ENCODE peak calls at places on chromosomes 11 and 22, in nine cellular contexts. Y is iris pigment epithelial cell; R is NAMALWA; A is activated T-helper 1 cell treated with anti-CD3 and anti-CD28 coated beads, Interleukin-2, amount 50 U/mL, for 16 hours; F is A549; K is activated T-cell treated with anti-CD3 and anti-CD28 coated beads, Interleukin-2, amount 50 U/mL, for 72 hours; L is head of caudate nucleus; P is fibroblast of mammary gland; T is sigmoid colon. G is an unnamed sample.

GRCh38 chr11:19508166-19508565 is 204.5 kb upstream of the NAV2 start:
- DNase-seq in L (no peak), P (peak; percentile 85), F (peak; percentile 74), T (no peak), K (no peak), Y (no peak), R (no peak), A (no peak), G (peak; percentile 15)

GRCh38 chr11:65041206-65042035 is at the start of gene SAC3D1:
- DNase-seq in R (no peak), P (peak; percentile 31), A (peak; percentile 52), K (peak; percentile 77), Y (no peak), L (peak; percentile 38), T (no peak), F (peak; percentile 55), G (peak; percentile 28)

GRCh38 chr11:44604171-44604581 is 38.7 kb downstream of the CD82 start:
- DNase-seq in Y (no peak), T (no peak), L (no peak), K (no peak), F (no peak), R (peak; percentile 29), A (no peak), P (no peak), G (no peak)

GRCh38 chr22:37044634-37045625 is 6.6 kb upstream of the KCTD17 start:
- DNase-seq in R (no peak), P (no peak), A (no peak), L (no peak), K (no peak), Y (no peak), F (no peak), T (no peak), G (no peak)

GRCh38 chr11:73275381-73275750 is 3.2 kb downstream of the P2RY6 start:
- DNase-seq in T (peak; percentile 46), L (no peak), P (no peak), K (no peak), F (no peak), Y (no peak), A (no peak), R (no peak), G (no peak)

GRCh38 chr11:121763526-121763925 is 310.8 kb upstream of the SORL1-AS1 start:
- DNase-seq in P (no peak), A (no peak), L (no peak), K (no peak), F (no peak), Y (no peak), T (no peak), R (peak; percentile 3), G (no peak)

GRCh38 chr11:122717264-122717867 is 61.8 kb downstream of the UBASH3B start:
- DNase-seq in L (no peak), A (no peak), R (peak; percentile 72), K (peak; percentile 61), F (no peak), T (no peak), Y (no peak), P (no peak), G (no peak)

GRCh38 chr11:123430736-123431356 is 777 bp downstream of the GRAMD1B start:
- DNase-seq in Y (peak; percentile 45), R (no peak), L (peak; percentile 62), F (peak; percentile 49), P (no peak), T (peak; percentile 78), K (peak; percentile 79), A (peak; percentile 19), G (no peak)

GRCh38 chr11:95895815-95896214 is 28.1 kb downstream of the MTMR2 start:
- DNase-seq in A (no peak), R (no peak), T (no peak), K (no peak), P (no peak), L (no peak), Y (no peak), F (no peak), G (no peak)

GRCh38 chr11:16406226-16406625 is 49.9 kb upstream of the SOX6 start:
- DNase-seq in P (no peak), T (no peak), K (no peak), F (no peak), L (no peak), R (no peak), A (no peak), Y (no peak), G (no peak)

GRCh38 chr11:82229346-82229745 is 504.3 kb downstream of the FAM181B start:
- DNase-seq in Y (peak; percentile 2), F (no peak), L (no peak), A (no peak), K (no peak), R (peak; percentile 60), T (no peak), P (peak; percentile 28), G (no peak)

GRCh38 chr11:72860010-72860409 is 45.8 kb downstream of the ATG16L2 start:
- DNase-seq in L (no peak), Y (no peak), A (no peak), T (no peak), P (no peak), R (no peak), F (no peak), K (no peak), G (no peak)

GRCh38 chr22:39103431-39103830 is 6.4 kb downstream of the APOBEC3H start:
- DNase-seq in L (no peak), Y (no peak), R (no peak), F (no peak), K (no peak), A (no peak), T (no peak), P (no peak), G (no peak)

GRCh38 chr11:104547996-104548661 is 350.1 kb downstream of the CASP12 start:
- DNase-seq in P (peak; percentile 58), T (no peak), Y (peak; percentile 77), A (no peak), R (peak; percentile 17), F (no peak), K (no peak), L (no peak), G (peak; percentile 89)

GRCh38 chr11:70048279-70049024 is 29.7 kb upstream of the ANO1 start:
- DNase-seq in T (no peak), L (no peak), R (peak; percentile 13), A (no peak), P (no peak), K (no peak), Y (peak; percentile 5), F (peak; percentile 40), G (no peak)

GRCh38 chr11:73851046-73851764 is 25.4 kb downstream of the COA4 start:
- DNase-seq in F (no peak), T (no peak), P (no peak), A (no peak), K (no peak), Y (no peak), L (no peak), R (no peak), G (no peak)

GRCh38 chr11:73158356-73159051 is 16.4 kb upstream of the FCHSD2 start:
- DNase-seq in R (no peak), L (no peak), K (no peak), T (peak; percentile 40), P (no peak), Y (peak; percentile 82), F (no peak), A (no peak), G (peak; percentile 79)

GRCh38 chr11:12845739-12846358 is 163.3 kb upstream of the RASSF10 start:
- DNase-seq in A (no peak), L (peak; percentile 59), R (no peak), F (no peak), K (no peak), T (peak; percentile 79), Y (peak; percentile 43), P (peak; percentile 43), G (peak; percentile 73)

GRCh38 chr11:118845369-118845768 is 38.3 kb upstream of the CXCR5 start:
- DNase-seq in T (no peak), F (no peak), L (no peak), Y (peak; percentile 81), P (peak; percentile 50), K (peak; percentile 41), A (no peak), R (no peak), G (peak; percentile 23)

GRCh38 chr11:44848963-44849350 is 101.7 kb downstream of the TP53I11 start:
- DNase-seq in F (no peak), P (no peak), T (no peak), L (no peak), Y (no peak), K (no peak), A (no peak), R (no peak), G (no peak)

GRCh38 chr22:37193629-37194191 is 5.7 kb upstream of the C1QTNF6 start:
- DNase-seq in R (no peak), F (no peak), T (peak; percentile 52), Y (peak; percentile 54), P (peak; percentile 77), A (no peak), L (no peak), K (peak; percentile 20), G (peak; percentile 12)

GRCh38 chr11:116885951-116886629 is 48.7 kb upstream of the APOA1 start:
- DNase-seq in T (no peak), P (peak; percentile 73), L (no peak), Y (peak; percentile 78), A (no peak), K (no peak), F (no peak), R (no peak), G (peak; percentile 56)

GRCh38 chr11:46553746-46554204 is 40.0 kb downstream of the AMBRA1 start:
- DNase-seq in P (no peak), K (no peak), R (no peak), A (no peak), L (no peak), F (peak; percentile 48), Y (peak; percentile 29), T (no peak), G (peak; percentile 41)

G was measured in amniotic epithelial cell.